ENCODE peak calls at places on chromosomes 6 and 20, in four cellular contexts. O is upper lobe of left lung, M is uterus, W is NB4. S is an unnamed sample.

GRCh38 chr6:108651781-108652227 is 91.1 kb downstream of the FOXO3 start:
- DNase-seq in W (no peak), M (peak), O (no peak), S (no peak)

GRCh38 chr6:47083586-47084047 is 41.5 kb upstream of the ADGRF1 start:
- DNase-seq in W (no peak), M (peak), O (no peak), S (no peak)

GRCh38 chr6:29628419-29629281 is 4.3 kb downstream of the GABBR1 start:
- DNase-seq in M (peak), W (peak), O (peak), S (no peak)

GRCh38 chr6:52076791-52077179 is 10.6 kb downstream of the PKHD1 start:
- DNase-seq in M (no peak), W (no peak), O (no peak), S (no peak)

GRCh38 chr6:107466062-107466461 is 6.7 kb upstream of the PDSS2 start:
- DNase-seq in M (no peak), W (no peak), O (no peak), S (no peak)

GRCh38 chr6:116028233-116028632 is 32.5 kb downstream of the FRK start:
- DNase-seq in W (no peak), M (no peak), O (no peak), S (no peak)

GRCh38 chr20:53691060-53691810 is 97.6 kb upstream of the ZNF217 start:
- DNase-seq in W (no peak), M (no peak), O (no peak), S (no peak)

GRCh38 chr6:157929076-157929475 is 52.6 kb upstream of the SYNJ2 start:
- DNase-seq in M (no peak), W (no peak), O (no peak), S (no peak)

GRCh38 chr20:54438166-54438565 is 37.2 kb upstream of the DOK5 start:
- DNase-seq in M (no peak), W (no peak), O (no peak), S (no peak)

GRCh38 chr6:10541591-10541990 is 20.4 kb downstream of the GCNT2 start:
- DNase-seq in W (no peak), M (no peak), O (no peak), S (no peak)

GRCh38 chr20:23362392-23363256 is 642 bp downstream of the GZF1 start:
- DNase-seq in O (no peak), W (peak), M (peak), S (no peak)

GRCh38 chr6:8436956-8437355 is 1.6 kb upstream of the SLC35B3 start:
- DNase-seq in O (no peak), M (no peak), W (peak), S (no peak)

GRCh38 chr6:157865249-157865648 is 42.2 kb downstream of the SNX9 start:
- DNase-seq in M (no peak), W (no peak), O (peak), S (no peak)

GRCh38 chr6:136566007-136566487 is 15.8 kb upstream of the MAP7 start:
- DNase-seq in W (peak), M (no peak), O (no peak), S (no peak)

GRCh38 chr6:107115695-107116327 is 496 bp upstream of the BEND3 start:
- DNase-seq in M (no peak), O (peak), W (peak), S (no peak)

GRCh38 chr6:112330877-112331260 is 16.3 kb upstream of the RFPL4B start:
- DNase-seq in O (no peak), W (no peak), M (no peak), S (no peak)

GRCh38 chr6:21997414-21998037 is 299.3 kb downstream of the PRL start:
- DNase-seq in O (no peak), W (no peak), M (no peak), S (no peak)

GRCh38 chr6:5626727-5627426 is 365.6 kb downstream of the FARS2 start:
- DNase-seq in W (no peak), O (no peak), M (no peak), S (no peak)

GRCh38 chr20:39850821-39851330 is 838.2 kb downstream of the MAFB start:
- DNase-seq in O (peak), W (no peak), M (no peak), S (no peak)

GRCh38 chr6:103672169-103672568 is 1187.5 kb downstream of the HACE1 start:
- DNase-seq in O (no peak), W (peak), M (no peak), S (no peak)

GRCh38 chr6:110018486-110018885 is 40.4 kb downstream of the GPR6 start:
- DNase-seq in M (no peak), O (no peak), W (no peak), S (no peak)

GRCh38 chr6:36720251-36721141 is 22.9 kb downstream of the RAB44 start:
- DNase-seq in M (no peak), O (no peak), W (no peak), S (no peak)

GRCh38 chr6:11007715-11008608 is 36.1 kb downstream of the ELOVL2 start:
- DNase-seq in O (no peak), W (peak), M (no peak), S (no peak)

GRCh38 chr6:99425647-99426453 is 742 bp upstream of the PNISR start:
- DNase-seq in O (no peak), M (peak), W (peak), S (peak)
- TF ChIP-seq POLR2A in O (no peak), M (no peak), W (no peak), S (peak)

DNA sequence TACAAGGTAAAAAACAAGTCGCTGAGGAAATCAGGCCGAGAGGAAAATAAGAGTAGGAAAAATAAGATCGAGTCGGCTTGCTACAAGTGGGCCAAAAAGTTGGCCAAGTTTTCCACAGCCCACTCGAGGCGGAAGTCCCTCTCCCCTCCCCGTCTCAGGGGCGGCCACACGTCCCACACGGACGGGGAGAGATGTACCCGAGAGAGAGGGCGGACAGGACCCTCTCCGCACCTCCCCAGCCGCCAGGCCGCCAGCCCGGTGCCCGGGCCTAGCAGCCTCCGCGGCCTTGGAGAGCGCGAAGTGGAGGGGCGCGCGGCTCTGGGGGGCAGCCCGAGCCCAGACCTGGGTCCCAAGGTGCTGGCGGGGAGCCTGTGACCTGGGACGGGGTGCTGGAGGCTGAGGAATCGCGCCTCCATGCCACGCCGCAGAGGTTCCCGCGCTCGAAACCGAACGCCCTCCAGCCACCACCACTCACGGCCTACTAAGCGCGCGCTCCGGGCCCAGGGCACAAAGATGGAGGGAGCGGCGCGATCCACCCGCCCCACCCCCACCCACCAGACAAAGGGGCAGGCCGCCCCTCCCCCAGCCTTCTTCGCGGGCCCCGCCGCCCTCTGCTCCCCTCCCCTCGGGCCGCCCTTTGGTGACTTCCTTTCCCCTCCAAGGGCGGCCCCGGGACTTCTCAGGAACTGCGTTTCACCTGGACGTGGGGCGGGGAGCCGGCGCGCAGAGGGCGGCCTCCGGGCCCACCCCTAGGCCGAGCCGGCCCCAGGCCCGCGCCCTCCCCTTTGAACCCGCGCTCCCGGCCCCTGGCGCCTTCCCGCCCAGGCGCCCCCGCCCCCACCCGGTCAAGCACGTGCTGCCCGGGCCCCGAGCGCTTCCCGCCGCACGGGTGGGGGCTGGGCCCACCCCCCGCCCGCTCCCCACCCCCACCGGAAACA is 1.7 kb upstream of the HMGA1 start:
- DNase-seq in W (peak), O (peak), M (no peak), S (no peak)
- TF ChIP-seq POLR2A in W (no peak), O (no peak), M (no peak), S (no peak)

GRCh38 chr6:33824461-33825154 is 20.8 kb upstream of the MLN start:
- DNase-seq in M (peak), W (no peak), O (no peak), S (no peak)
- TF ChIP-seq POLR2A in M (no peak), W (no peak), O (no peak), S (no peak)

GRCh38 chr6:151389640-151390275 is 1.6 kb downstream of the ZBTB2 start:
- DNase-seq in O (no peak), W (peak), M (peak), S (peak)
- TF ChIP-seq POLR2A in O (no peak), W (peak), M (peak), S (peak)

GRCh38 chr6:63904844-63905243 is 269.2 kb downstream of the PHF3 start:
- DNase-seq in M (no peak), W (peak), O (no peak), S (no peak)

GRCh38 chr6:63897459-63897858 is 261.9 kb downstream of the PHF3 start:
- DNase-seq in O (no peak), W (no peak), M (no peak), S (no peak)

GRCh38 chr6:63897952-63898351 is 262.4 kb downstream of the PHF3 start:
- DNase-seq in W (no peak), O (no peak), M (no peak), S (no peak)

GRCh38 chr6:63899550-63899949 is 263.9 kb downstream of the PHF3 start:
- DNase-seq in W (no peak), M (no peak), O (no peak), S (no peak)
- TF ChIP-seq POLR2A in W (no peak), M (no peak), O (no peak), S (no peak)

GRCh38 chr6:12803486-12803885 is 86.9 kb downstream of the PHACTR1 start:
- DNase-seq in M (no peak), W (no peak), O (no peak), S (no peak)
- TF ChIP-seq POLR2A in M (no peak), W (no peak), O (no peak), S (no peak)

DNA sequence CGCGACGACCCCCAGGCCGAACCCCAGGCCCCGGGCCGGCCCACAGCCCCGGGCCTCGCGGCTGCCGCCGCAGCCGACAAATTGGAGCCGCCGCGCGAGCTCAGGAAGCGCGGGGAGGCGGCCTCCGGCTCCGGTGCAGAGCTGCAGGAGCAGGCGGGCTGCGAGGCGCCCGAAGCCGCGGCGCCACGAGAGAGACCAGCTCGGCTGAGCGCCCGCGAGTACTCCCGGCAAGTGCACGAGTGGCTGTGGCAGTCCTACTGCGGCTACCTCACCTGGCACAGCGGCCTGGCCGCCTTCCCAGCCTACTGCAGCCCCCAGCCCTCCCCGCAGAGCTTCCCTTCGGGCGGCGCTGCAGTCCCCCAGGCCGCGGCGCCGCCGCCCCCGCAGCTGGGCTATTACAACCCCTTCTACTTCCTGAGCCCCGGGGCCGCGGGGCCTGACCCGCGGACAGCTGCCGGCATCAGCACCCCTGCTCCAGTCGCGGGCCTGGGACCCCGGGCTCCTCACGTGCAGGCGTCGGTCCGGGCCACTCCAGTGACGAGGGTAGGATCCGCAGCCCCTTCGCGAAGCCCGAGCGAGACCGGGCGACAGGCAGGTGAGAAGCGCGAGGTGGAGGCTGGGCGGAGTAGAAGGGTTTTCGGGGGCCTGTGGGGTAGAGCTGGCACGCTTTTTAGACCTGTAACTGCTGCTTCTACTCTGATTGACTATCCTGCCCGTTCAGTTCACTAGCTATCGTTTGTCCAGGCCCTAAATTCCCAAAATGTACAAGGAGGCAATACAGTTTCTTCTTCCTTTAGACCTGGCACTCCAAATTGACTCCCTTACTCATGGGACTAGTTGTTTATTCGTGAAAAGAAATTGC is 656 bp downstream of the FAM8A1 start:
- DNase-seq in W (peak), M (peak), O (peak), S (no peak)
- TF ChIP-seq POLR2A in W (no peak), M (no peak), O (no peak), S (no peak)

S was measured in esophagus squamous epithelium.